ENCODE peak calls at places on chromosomes 12 and 14, in six cellular contexts. C is GM12892, T is NCI-H774, L is body of pancreas, B is NCI-H1436, R is fibroblast of lung. X is an unnamed sample.

GRCh38 chr12:132243596-132244289 is 85.6 kb downstream of the GALNT9 start:
- DNase-seq in C (no peak), B (no peak), R (no peak), T (no peak), L (no peak), X (no peak)

GRCh38 chr12:56128669-56129209 is 672 bp downstream of the ESYT1 start:
- DNase-seq in B (no peak), L (no peak), C (no peak), T (no peak), R (no peak), X (no peak)

GRCh38 chr12:130137141-130138018 is 24.9 kb upstream of the FZD10 start:
- DNase-seq in L (no peak), B (no peak), C (no peak), T (peak; percentile 32), R (no peak), X (peak; percentile 64)

GRCh38 chr14:65414961-65415589 is 2.5 kb downstream of the FUT8 start:
- DNase-seq in T (no peak), R (peak; percentile 69), L (no peak), B (peak; percentile 7), C (no peak), X (peak; percentile 14)

GRCh38 chr12:56634242-56634836 is 4.2 kb upstream of the BAZ2A start:
- DNase-seq in R (no peak), T (peak; percentile 67), L (peak; percentile 83), C (no peak), B (peak; percentile 72), X (peak; percentile 52)

GRCh38 chr12:6827437-6827894 is 741 bp upstream of the P3H3 start:
- DNase-seq in T (peak; percentile 78), C (no peak), L (peak; percentile 84), B (peak; percentile 81), R (peak; percentile 83), X (peak; percentile 89)

GRCh38 chr12:10392394-10392930 is 2.6 kb upstream of the KLRK1 start:
- DNase-seq in L (peak; percentile 33), B (no peak), C (no peak), R (peak; percentile 99), T (peak; percentile 76), X (no peak)

GRCh38 chr12:5003025-5003666 is 40.5 kb upstream of the KCNA5 start:
- DNase-seq in T (peak; percentile 90), B (peak; percentile 70), R (peak; percentile 51), C (peak; percentile 41), L (peak; percentile 60), X (peak; percentile 64)

GRCh38 chr14:55043528-55043927 is 7.9 kb upstream of the MAPK1IP1L start:
- DNase-seq in B (no peak), L (no peak), C (no peak), T (no peak), R (peak; percentile 39), X (no peak)

GRCh38 chr14:77421241-77421640 is 2.1 kb downstream of the NOXRED1 start:
- DNase-seq in L (no peak), T (no peak), R (no peak), B (no peak), C (no peak), X (no peak)

GRCh38 chr14:66078031-66078430 is 408.1 kb upstream of the CCDC196 start:
- DNase-seq in C (no peak), L (no peak), T (no peak), R (no peak), B (no peak), X (peak; percentile 94)

GRCh38 chr14:33631021-33631420 is 319.9 kb downstream of the EGLN3 start:
- DNase-seq in C (no peak), R (no peak), L (no peak), B (no peak), T (no peak), X (no peak)

GRCh38 chr12:97805086-97805485 is 342.5 kb downstream of the RMST start:
- DNase-seq in B (no peak), L (no peak), T (no peak), R (no peak), C (no peak), X (no peak)

GRCh38 chr14:100086361-100086760 is 21.1 kb downstream of the EVL start:
- DNase-seq in B (no peak), T (no peak), L (no peak), R (no peak), C (no peak), X (no peak)

GRCh38 chr14:93880025-93880820 is 46.9 kb upstream of the FAM181A start:
- DNase-seq in C (no peak), R (no peak), L (peak; percentile 23), B (peak; percentile 18), T (no peak), X (no peak)

GRCh38 chr14:34330846-34331245 is 131.2 kb downstream of the SPTSSA start:
- DNase-seq in R (peak; percentile 36), B (no peak), C (no peak), L (no peak), T (no peak), X (no peak)

GRCh38 chr12:27480031-27480430 is 33.5 kb downstream of the SMCO2 start:
- DNase-seq in T (no peak), R (no peak), C (no peak), B (no peak), L (no peak), X (no peak)

GRCh38 chr12:40208707-40209106 is 16.1 kb upstream of the LRRK2 start:
- DNase-seq in T (no peak), L (no peak), R (no peak), B (no peak), C (no peak), X (no peak)

GRCh38 chr12:9588749-9589148 is 19.0 kb downstream of the KLRB1 start:
- DNase-seq in C (no peak), L (no peak), R (no peak), T (no peak), B (no peak), X (no peak)

GRCh38 chr14:93114068-93114710 is 1.5 kb downstream of the ITPK1 start:
- DNase-seq in C (no peak), B (no peak), T (no peak), R (no peak), L (peak; percentile 21), X (no peak)

GRCh38 chr12:24709201-24709600 is 239.7 kb downstream of the BCAT1 start:
- DNase-seq in L (no peak), C (no peak), R (peak; percentile 14), B (no peak), T (no peak), X (no peak)

GRCh38 chr12:105622220-105622619 is 291.7 kb downstream of the C12orf75 start:
- DNase-seq in T (no peak), L (no peak), B (no peak), C (no peak), R (no peak), X (no peak)

GRCh38 chr14:54685286-54685845 is 118.4 kb downstream of the SAMD4A start:
- DNase-seq in C (no peak), L (no peak), R (no peak), T (no peak), B (no peak), X (no peak)

GRCh38 chr12:131808744-131809371 is 19.3 kb upstream of the MMP17 start:
- DNase-seq in B (no peak), T (no peak), L (no peak), C (peak; percentile 52), R (peak; percentile 21), X (no peak)

GRCh38 chr12:70853326-70853725 is 67.2 kb downstream of the PTPRR start:
- DNase-seq in L (peak; percentile 13), B (no peak), R (peak; percentile 99), T (no peak), C (no peak), X (no peak)

GRCh38 chr14:104229621-104230041 is 91.2 kb downstream of the KIF26A start:
- DNase-seq in B (no peak), L (no peak), C (no peak), R (no peak), T (no peak), X (no peak)

GRCh38 chr12:81274619-81275018 is 196.7 kb downstream of the ACSS3 start:
- DNase-seq in T (peak; percentile 36), L (no peak), C (no peak), B (no peak), R (no peak), X (peak; percentile 19)

GRCh38 chr12:45762185-45763110 is 32.9 kb downstream of the ARID2 start:
- DNase-seq in T (peak; percentile 33), B (peak; percentile 16), C (no peak), L (no peak), R (peak; percentile 80), X (peak; percentile 12)

GRCh38 chr14:105028251-105028927 is 7.5 kb upstream of the CDCA4 start:
- DNase-seq in T (no peak), B (no peak), L (no peak), C (no peak), R (no peak), X (no peak)